ENCODE peak calls at places on chromosomes 4 and X, in seven cellular contexts. S is cardiac muscle cell, E is Caco-2, L is OCI-LY7, Y is lower leg skin, V is HFF-Myc, D is fibroblast of the aortic adventitia. M is an unnamed sample.
A peak's percentile ranks its signal among the peaks of the same experiment; 100 is the strongest.

GRCh38 chr4:3193531-3194203 is 55.3 kb upstream of the MSANTD1 start:
- DNase-seq in L (peak; percentile 16), V (no peak), S (no peak), D (peak; percentile 27), E (no peak), Y (no peak), M (no peak)

GRCh38 chr4:12360391-12360790 is 931.7 kb upstream of the HS3ST1 start:
- DNase-seq in Y (no peak), L (no peak), V (no peak), D (peak; percentile 53), S (no peak), E (no peak), M (no peak)

GRCh38 chrX:150465326-150465725 is 102.2 kb downstream of the MAMLD1 start:
- DNase-seq in D (no peak), Y (no peak), L (no peak), S (no peak), E (no peak), V (no peak), M (no peak)

GRCh38 chr4:37762294-37763163 is 64.0 kb upstream of the PGM2 start:
- DNase-seq in D (peak; percentile 18), V (no peak), L (peak; percentile 35), S (no peak), Y (no peak), E (no peak), M (no peak)

GRCh38 chrX:125203737-125204578 is 115.7 kb upstream of the TEX13C start:
- DNase-seq in L (no peak), E (no peak), D (no peak), Y (peak; percentile 88), S (peak; percentile 56), V (no peak), M (no peak)

GRCh38 chr4:4854649-4855292 is 4.7 kb upstream of the MSX1 start:
- DNase-seq in S (no peak), Y (no peak), E (no peak), L (no peak), D (no peak), V (no peak), M (no peak)

GRCh38 chr4:26171953-26172352 is 148.9 kb upstream of the RBPJ start:
- DNase-seq in L (no peak), Y (peak; percentile 34), D (peak; percentile 70), S (no peak), E (no peak), V (no peak), M (no peak)

GRCh38 chr4:182842104-182842600 is 75.0 kb downstream of the DCTD start:
- DNase-seq in S (no peak), Y (no peak), V (no peak), D (no peak), E (no peak), L (no peak), M (no peak)

GRCh38 chr4:3368334-3368733 is 73.4 kb upstream of the HGFAC start:
- DNase-seq in L (no peak), S (no peak), E (no peak), D (no peak), Y (no peak), V (no peak), M (no peak)

GRCh38 chr4:21347142-21347541 is 601.4 kb downstream of the KCNIP4 start:
- DNase-seq in S (no peak), E (no peak), D (no peak), Y (no peak), V (no peak), L (no peak), M (no peak)

GRCh38 chr4:176302283-176303275 is 17.2 kb upstream of the SPCS3 start:
- DNase-seq in L (no peak), E (no peak), D (peak; percentile 85), V (peak; percentile 30), Y (no peak), S (no peak), M (peak; percentile 76)

GRCh38 chr4:87057835-87058234 is 123.0 kb downstream of the AFF1 start:
- DNase-seq in V (no peak), Y (no peak), D (no peak), E (no peak), S (no peak), L (no peak), M (no peak)
- H3K4me3 ChIP-seq in V (no peak overlapping the region), Y (no peak overlapping the region), D (no peak overlapping the region), E (no peak overlapping the region), S (no peak overlapping the region), L (no peak overlapping the region), M (no peak overlapping the region)

DNA sequence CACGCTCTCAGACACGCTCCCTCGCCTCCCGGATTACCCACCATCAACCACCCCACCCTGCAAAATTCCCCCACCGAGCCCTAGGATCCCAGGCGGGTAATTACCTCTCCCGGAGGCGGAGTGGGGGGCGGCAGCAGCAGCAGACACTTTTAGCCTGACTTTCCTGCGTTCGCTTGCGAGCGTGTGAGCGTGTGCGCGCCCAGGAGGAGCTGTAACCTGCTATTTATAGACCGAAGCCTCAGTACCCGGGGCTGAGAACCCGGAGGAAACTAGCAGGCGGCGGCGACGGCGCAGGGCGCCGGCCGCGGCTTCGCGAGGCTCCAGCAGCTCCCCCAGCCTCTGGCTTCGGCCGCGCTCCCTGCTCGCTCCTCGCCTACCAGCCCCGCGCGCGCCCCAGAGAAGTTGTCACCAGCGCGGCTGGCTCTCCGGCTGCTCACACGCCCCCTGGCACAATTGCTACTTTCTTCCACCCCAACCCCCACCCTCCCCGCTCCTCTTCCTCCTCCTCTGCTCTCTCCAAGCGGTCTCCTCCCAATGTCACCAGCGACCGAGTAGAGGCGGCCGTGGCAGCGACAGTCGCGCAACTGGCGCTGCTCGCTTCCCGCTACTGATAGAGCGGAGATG is at the start of gene INPP4B:
- DNase-seq in D (peak; percentile 71), V (no peak), E (no peak), S (peak; percentile 83), Y (peak; percentile 85), L (no peak), M (peak; percentile 35)
- H3K4me3 ChIP-seq in D (peak within 1 kb of the TSS; percentile 77), V (peak within 1 kb of the TSS; percentile 80), E (peak within 1 kb of the TSS; percentile 31), S (peak within 1 kb of the TSS; percentile 59), Y (peak within 1 kb of the TSS; percentile 32), L (no peak within 1 kb of the TSS), M (peak within 1 kb of the TSS; percentile 68)

GRCh38 chrX:53280316-53280702 is 1.1 kb downstream of the IQSEC2 start:
- DNase-seq in D (no peak), V (no peak), L (no peak), S (no peak), Y (no peak), E (no peak), M (no peak)
- H3K4me3 ChIP-seq in D (no peak overlapping the region), V (peak overlapping the region; percentile 38), L (no peak overlapping the region), S (no peak overlapping the region), Y (no peak overlapping the region), E (no peak overlapping the region), M (peak overlapping the region; percentile 56)

DNA sequence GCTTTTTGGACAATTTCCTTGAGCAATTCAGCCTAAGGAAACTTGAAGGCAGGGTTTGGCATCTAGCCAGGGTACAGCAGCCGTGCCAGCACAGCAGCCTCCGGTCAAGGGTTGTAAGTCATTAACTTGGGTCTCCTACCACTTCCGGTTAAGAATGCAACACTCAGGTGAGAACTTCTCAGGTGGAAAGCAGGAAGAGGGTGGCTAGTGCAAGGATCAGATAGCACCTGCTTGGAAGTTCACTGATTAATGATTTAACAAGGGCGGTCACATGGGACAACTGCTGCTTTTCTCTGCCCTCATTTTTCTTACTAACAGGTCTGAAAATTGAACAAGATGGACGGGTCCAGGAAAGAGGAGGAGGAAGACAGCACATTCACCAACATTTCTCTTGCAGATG is 30.1 kb upstream of the SCOC start:
- DNase-seq in D (no peak), Y (no peak), L (no peak), S (no peak), V (no peak), E (peak; percentile 84), M (peak; percentile 15)
- H3K4me3 ChIP-seq in D (no peak overlapping the region), Y (no peak overlapping the region), L (no peak overlapping the region), S (no peak overlapping the region), V (no peak overlapping the region), E (peak overlapping the region; percentile 4), M (peak overlapping the region; percentile 20)

DNA sequence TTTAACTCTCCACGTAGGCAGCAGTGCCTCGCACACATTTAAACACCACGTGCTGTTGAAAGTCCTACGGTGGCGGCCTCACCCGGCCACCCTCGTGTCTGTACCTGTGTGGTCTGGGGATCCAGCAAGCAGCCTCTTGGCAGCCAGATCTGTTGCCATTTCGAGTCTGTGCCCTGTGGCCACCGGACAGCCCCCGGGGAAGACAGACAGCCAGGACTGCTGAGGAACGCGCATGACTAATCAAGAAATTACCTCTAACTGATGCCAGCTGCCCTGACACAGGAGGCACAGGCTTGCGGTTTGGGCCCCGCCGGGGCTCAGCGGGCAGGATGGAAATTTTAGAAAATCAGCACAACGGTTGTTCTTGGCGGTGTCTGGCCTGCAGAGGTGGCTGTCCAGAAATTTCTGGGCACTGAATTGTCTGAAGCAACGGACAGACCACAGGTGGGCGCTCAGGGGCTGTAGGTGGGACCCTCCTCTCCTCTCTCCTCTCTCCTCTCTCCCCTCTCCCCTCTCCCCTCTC is 15.6 kb upstream of the ASMTL start:
- DNase-seq in Y (peak; percentile 83), E (peak; percentile 23), L (peak; percentile 96), D (peak; percentile 8), S (no peak), V (no peak), M (peak; percentile 50)
- H3K4me3 ChIP-seq in Y (no peak overlapping the region), E (no peak overlapping the region), L (peak overlapping the region; percentile 55), D (no peak overlapping the region), S (no peak overlapping the region), V (no peak overlapping the region), M (no peak overlapping the region)

GRCh38 chr4:72629540-72629939 is 60.5 kb upstream of the ADAMTS3 start:
- DNase-seq in D (peak; percentile 16), L (no peak), V (no peak), Y (no peak), E (no peak), S (no peak), M (no peak)
- H3K4me3 ChIP-seq in D (no peak overlapping the region), L (no peak overlapping the region), V (no peak overlapping the region), Y (no peak overlapping the region), E (no peak overlapping the region), S (no peak overlapping the region), M (no peak overlapping the region)

GRCh38 chrX:122055450-122055849 is 1008.0 kb downstream of the GLUD2 start:
- DNase-seq in L (no peak), V (no peak), S (no peak), E (no peak), D (no peak), Y (no peak), M (no peak)

GRCh38 chrX:122055979-122056715 is 1008.7 kb downstream of the GLUD2 start:
- DNase-seq in V (no peak), L (no peak), E (no peak), Y (no peak), S (no peak), D (no peak), M (no peak)
- H3K4me3 ChIP-seq in V (no peak overlapping the region), L (no peak overlapping the region), E (no peak overlapping the region), Y (no peak overlapping the region), S (no peak overlapping the region), D (no peak overlapping the region), M (no peak overlapping the region)

DNA sequence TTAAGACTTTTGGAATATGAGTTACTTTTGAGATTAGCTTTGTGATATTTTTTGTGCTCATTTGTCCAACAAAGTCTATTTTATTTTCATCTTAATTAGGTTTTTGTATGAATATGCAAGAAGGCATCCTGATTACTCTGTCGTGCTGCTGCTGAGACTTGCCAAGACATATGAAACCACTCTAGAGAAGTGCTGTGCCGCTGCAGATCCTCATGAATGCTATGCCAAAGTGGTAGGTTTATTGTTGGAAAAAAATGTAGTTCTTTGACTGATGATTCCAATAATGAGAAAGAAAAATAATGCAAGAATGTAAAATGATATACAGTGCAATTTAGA is 10.8 kb downstream of the ALB start:
- DNase-seq in V (no peak), S (no peak), Y (no peak), E (no peak), L (no peak), D (no peak), M (no peak)
- H3K4me3 ChIP-seq in V (no peak overlapping the region), S (no peak overlapping the region), Y (no peak overlapping the region), E (no peak overlapping the region), L (no peak overlapping the region), D (no peak overlapping the region), M (no peak overlapping the region)

M was measured in A549.